ENCODE peak calls at places on chromosomes 16 and 17, in six cellular contexts. One of them, this sample, is unnamed.

GRCh38 chr17:62895650-62896301 is 70.3 kb upstream of the TANC2 start:
- DNase-seq in NCI-H82: no peak
- DNase-seq in activated CD4-positive, alpha-beta T cell treated with anti-CD3 and anti-CD28 coated beads, Interleukin-2, amount 50 U/mL, for 1 hour: no peak
- DNase-seq in putamen: no peak
- DNase-seq in activated CD4-positive, CD25-positive, alpha-beta regulatory T cell: no peak
- DNase-seq in NCI-H1048: no peak
- DNase-seq in this sample: no peak

GRCh38 chr17:15392326-15392739 is 50.9 kb upstream of the TEKT3 start:
- DNase-seq in NCI-H82: no peak
- DNase-seq in activated CD4-positive, alpha-beta T cell treated with anti-CD3 and anti-CD28 coated beads, Interleukin-2, amount 50 U/mL, for 1 hour: no peak
- DNase-seq in putamen: no peak
- DNase-seq in activated CD4-positive, CD25-positive, alpha-beta regulatory T cell: no peak
- DNase-seq in NCI-H1048: no peak
- DNase-seq in this sample: no peak

GRCh38 chr17:75783803-75784472 is 668 bp upstream of the UNK start:
- DNase-seq in NCI-H82: no peak
- DNase-seq in activated CD4-positive, alpha-beta T cell treated with anti-CD3 and anti-CD28 coated beads, Interleukin-2, amount 50 U/mL, for 1 hour: no peak
- DNase-seq in putamen: no peak
- DNase-seq in activated CD4-positive, CD25-positive, alpha-beta regulatory T cell: no peak
- DNase-seq in NCI-H1048: no peak
- DNase-seq in this sample: peak

GRCh38 chr17:48463531-48463930 is 33.5 kb upstream of the SKAP1 start:
- DNase-seq in NCI-H82: no peak
- DNase-seq in activated CD4-positive, alpha-beta T cell treated with anti-CD3 and anti-CD28 coated beads, Interleukin-2, amount 50 U/mL, for 1 hour: no peak
- DNase-seq in putamen: no peak
- DNase-seq in activated CD4-positive, CD25-positive, alpha-beta regulatory T cell: no peak
- DNase-seq in NCI-H1048: no peak
- DNase-seq in this sample: no peak

GRCh38 chr17:28751600-28752366 is 8.0 kb downstream of the TRAF4 start:
- DNase-seq in NCI-H82: no peak
- DNase-seq in activated CD4-positive, alpha-beta T cell treated with anti-CD3 and anti-CD28 coated beads, Interleukin-2, amount 50 U/mL, for 1 hour: no peak
- DNase-seq in putamen: no peak
- DNase-seq in activated CD4-positive, CD25-positive, alpha-beta regulatory T cell: no peak
- DNase-seq in NCI-H1048: no peak
- DNase-seq in this sample: no peak

GRCh38 chr16:28596840-28597691 is at the start of gene SULT1A2:
- DNase-seq in NCI-H82: peak
- DNase-seq in activated CD4-positive, alpha-beta T cell treated with anti-CD3 and anti-CD28 coated beads, Interleukin-2, amount 50 U/mL, for 1 hour: no peak
- DNase-seq in putamen: no peak
- DNase-seq in activated CD4-positive, CD25-positive, alpha-beta regulatory T cell: no peak
- DNase-seq in NCI-H1048: no peak
- DNase-seq in this sample: no peak

GRCh38 chr17:17351901-17352781 is 49.0 kb downstream of the NT5M start:
- DNase-seq in NCI-H82: peak
- DNase-seq in activated CD4-positive, alpha-beta T cell treated with anti-CD3 and anti-CD28 coated beads, Interleukin-2, amount 50 U/mL, for 1 hour: no peak
- DNase-seq in putamen: no peak
- DNase-seq in activated CD4-positive, CD25-positive, alpha-beta regulatory T cell: no peak
- DNase-seq in NCI-H1048: no peak
- DNase-seq in this sample: no peak

GRCh38 chr17:27244481-27245223 is 49.3 kb upstream of the WSB1 start:
- DNase-seq in NCI-H82: no peak
- DNase-seq in activated CD4-positive, alpha-beta T cell treated with anti-CD3 and anti-CD28 coated beads, Interleukin-2, amount 50 U/mL, for 1 hour: no peak
- DNase-seq in putamen: peak
- DNase-seq in activated CD4-positive, CD25-positive, alpha-beta regulatory T cell: no peak
- DNase-seq in NCI-H1048: no peak
- DNase-seq in this sample: no peak

GRCh38 chr17:34312080-34312479 is 7.2 kb upstream of the CCL8 start:
- DNase-seq in NCI-H82: no peak
- DNase-seq in activated CD4-positive, alpha-beta T cell treated with anti-CD3 and anti-CD28 coated beads, Interleukin-2, amount 50 U/mL, for 1 hour: no peak
- DNase-seq in putamen: no peak
- DNase-seq in activated CD4-positive, CD25-positive, alpha-beta regulatory T cell: no peak
- DNase-seq in NCI-H1048: no peak
- DNase-seq in this sample: no peak

GRCh38 chr16:31714899-31715504 is 158.6 kb upstream of the ZNF267 start:
- DNase-seq in NCI-H82: no peak
- DNase-seq in activated CD4-positive, alpha-beta T cell treated with anti-CD3 and anti-CD28 coated beads, Interleukin-2, amount 50 U/mL, for 1 hour: no peak
- DNase-seq in putamen: no peak
- DNase-seq in activated CD4-positive, CD25-positive, alpha-beta regulatory T cell: no peak
- DNase-seq in NCI-H1048: no peak
- DNase-seq in this sample: no peak

GRCh38 chr16:85475233-85475632 is 137.9 kb upstream of the GSE1 start:
- DNase-seq in NCI-H82: no peak
- DNase-seq in activated CD4-positive, alpha-beta T cell treated with anti-CD3 and anti-CD28 coated beads, Interleukin-2, amount 50 U/mL, for 1 hour: no peak
- DNase-seq in putamen: no peak
- DNase-seq in activated CD4-positive, CD25-positive, alpha-beta regulatory T cell: no peak
- DNase-seq in NCI-H1048: no peak
- DNase-seq in this sample: no peak

GRCh38 chr16:75702247-75702646 is 986 bp upstream of the DUXB start:
- DNase-seq in NCI-H82: peak
- DNase-seq in activated CD4-positive, alpha-beta T cell treated with anti-CD3 and anti-CD28 coated beads, Interleukin-2, amount 50 U/mL, for 1 hour: no peak
- DNase-seq in putamen: no peak
- DNase-seq in activated CD4-positive, CD25-positive, alpha-beta regulatory T cell: no peak
- DNase-seq in NCI-H1048: no peak
- DNase-seq in this sample: no peak

GRCh38 chr16:67667817-67668494 is 1.3 kb downstream of the C16orf86 start:
- DNase-seq in NCI-H82: peak
- DNase-seq in activated CD4-positive, alpha-beta T cell treated with anti-CD3 and anti-CD28 coated beads, Interleukin-2, amount 50 U/mL, for 1 hour: peak
- DNase-seq in putamen: peak
- DNase-seq in activated CD4-positive, CD25-positive, alpha-beta regulatory T cell: peak
- DNase-seq in NCI-H1048: no peak
- DNase-seq in this sample: no peak

GRCh38 chr17:18002171-18002570 is 29.5 kb downstream of the DRC3 start:
- DNase-seq in NCI-H82: no peak
- DNase-seq in activated CD4-positive, alpha-beta T cell treated with anti-CD3 and anti-CD28 coated beads, Interleukin-2, amount 50 U/mL, for 1 hour: no peak
- DNase-seq in putamen: no peak
- DNase-seq in activated CD4-positive, CD25-positive, alpha-beta regulatory T cell: no peak
- DNase-seq in NCI-H1048: no peak
- DNase-seq in this sample: no peak

GRCh38 chr16:88691924-88692560 is 5.7 kb upstream of the SNAI3 start:
- DNase-seq in NCI-H82: no peak
- DNase-seq in activated CD4-positive, alpha-beta T cell treated with anti-CD3 and anti-CD28 coated beads, Interleukin-2, amount 50 U/mL, for 1 hour: no peak
- DNase-seq in putamen: no peak
- DNase-seq in activated CD4-positive, CD25-positive, alpha-beta regulatory T cell: no peak
- DNase-seq in NCI-H1048: no peak
- DNase-seq in this sample: no peak